ENCODE peak calls at places on chromosomes 12 and 14, in ten cellular contexts. D, M, Q, E, Z, U, K, V, L and O are unnamed samples.

GRCh38 chr14:90658541-90658967 is 157.7 kb downstream of the TTC7B start:
- DNase-seq in D (no peak), M (peak; percentile 79), Q (no peak), E (no peak), Z (no peak), U (no peak), K (no peak), V (no peak), L (peak; percentile 66), O (peak; percentile 62)

GRCh38 chr12:4273651-4274395 is at the start of gene CCND2:
- DNase-seq in D (peak; percentile 94), M (peak; percentile 97), Q (peak; percentile 82), E (peak; percentile 94), Z (peak; percentile 94), U (peak; percentile 81), K (peak; percentile 67), V (peak; percentile 69), L (peak; percentile 57), O (peak; percentile 76)

GRCh38 chr14:34098045-34098984 is 147.4 kb upstream of the EGLN3 start:
- DNase-seq in D (peak; percentile 65), M (peak; percentile 24), Q (no peak), E (peak; percentile 24), Z (peak; percentile 27), U (peak; percentile 69), K (peak; percentile 46), V (peak; percentile 36), L (peak; percentile 70), O (peak; percentile 74)

GRCh38 chr12:64098709-64099354 is 123.3 kb downstream of the KICS2 start:
- DNase-seq in D (peak; percentile 85), M (no peak), Q (no peak), E (peak; percentile 53), Z (peak; percentile 60), U (peak; percentile 97), K (no peak), V (no peak), L (peak; percentile 94), O (peak; percentile 81)

GRCh38 chr14:37810094-37810801 is 214.8 kb downstream of the TTC6 start:
- DNase-seq in D (no peak), M (no peak), Q (no peak), E (no peak), Z (no peak), U (no peak), K (no peak), V (no peak), L (no peak), O (no peak)

GRCh38 chr14:51539571-51540037 is 112.1 kb upstream of the FRMD6 start:
- DNase-seq in D (peak; percentile 70), M (no peak), Q (no peak), E (no peak), Z (no peak), U (peak; percentile 80), K (no peak), V (no peak), L (peak; percentile 87), O (peak; percentile 97)

GRCh38 chr12:132550830-132551229 is 59.6 kb downstream of the LRCOL1 start:
- DNase-seq in D (no peak), M (no peak), Q (no peak), E (no peak), Z (no peak), U (no peak), K (no peak), V (no peak), L (no peak), O (no peak)

GRCh38 chr12:125314051-125314882 is 249.0 kb downstream of the AACS start:
- DNase-seq in D (no peak), M (no peak), Q (no peak), E (no peak), Z (no peak), U (no peak), K (no peak), V (no peak), L (peak; percentile 12), O (no peak)

GRCh38 chr12:6370994-6371754 is 4.2 kb downstream of the SCNN1A start:
- DNase-seq in D (peak; percentile 48), M (peak; percentile 65), Q (peak; percentile 61), E (no peak), Z (no peak), U (peak; percentile 77), K (peak; percentile 66), V (peak; percentile 34), L (no peak), O (peak; percentile 49)

GRCh38 chr12:130142736-130143135 is 19.5 kb upstream of the FZD10 start:
- DNase-seq in D (no peak), M (no peak), Q (no peak), E (no peak), Z (no peak), U (no peak), K (no peak), V (no peak), L (no peak), O (no peak)

GRCh38 chr12:90829044-90829443 is 125.9 kb downstream of the CCER1 start:
- DNase-seq in D (no peak), M (no peak), Q (no peak), E (no peak), Z (no peak), U (no peak), K (no peak), V (no peak), L (no peak), O (no peak)

GRCh38 chr14:54312166-54312801 is 84.5 kb upstream of the CDKN3 start:
- DNase-seq in D (peak; percentile 82), M (peak; percentile 30), Q (no peak), E (no peak), Z (no peak), U (peak; percentile 83), K (no peak), V (no peak), L (peak; percentile 92), O (peak; percentile 95)

GRCh38 chr12:97556201-97556824 is 93.7 kb downstream of the RMST start:
- DNase-seq in D (peak; percentile 48), M (no peak), Q (no peak), E (peak; percentile 46), Z (peak; percentile 35), U (peak; percentile 6), K (peak; percentile 33), V (no peak), L (no peak), O (peak; percentile 49)

DNA sequence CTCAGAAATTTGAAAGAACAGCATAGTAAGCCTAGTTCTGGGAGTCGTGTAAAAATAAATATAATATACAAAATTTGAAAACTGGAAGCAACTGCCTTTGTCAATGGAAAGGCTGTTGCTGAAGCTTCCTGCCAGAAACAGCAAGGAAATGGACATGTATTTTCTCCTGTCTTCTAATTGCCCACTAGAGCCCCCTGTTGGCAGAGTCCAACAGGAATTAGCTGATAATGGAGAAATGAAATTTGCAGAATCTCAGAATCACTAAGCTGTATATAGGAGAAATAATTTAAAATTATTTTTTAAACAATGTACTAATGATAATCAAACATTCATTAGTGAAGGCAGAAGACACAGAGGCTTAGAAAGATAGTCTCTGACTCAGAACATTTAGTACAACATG is 414.8 kb downstream of the SLC6A15 start:
- DNase-seq in D (peak; percentile 55), M (peak; percentile 37), Q (no peak), E (no peak), Z (no peak), U (peak; percentile 48), K (no peak), V (no peak), L (peak; percentile 30), O (no peak)
- TF ChIP-seq CTCF in D (peak; percentile 56), M (peak; percentile 60), Q (no peak), E (no peak), Z (no peak), U (peak; percentile 53), K (no peak), V (peak; percentile 59), L (peak; percentile 53), O (no peak)

GRCh38 chr14:94077823-94078222 is 3.2 kb downstream of the DDX24 start:
- DNase-seq in D (no peak), M (no peak), Q (no peak), E (no peak), Z (no peak), U (no peak), K (no peak), V (no peak), L (no peak), O (no peak)
- H3K4me3 ChIP-seq in D (peak overlapping the region; percentile 98), M (peak overlapping the region; percentile 72), Q (peak overlapping the region; percentile 94), E (peak overlapping the region; percentile 98), Z (no peak overlapping the region), U (no peak overlapping the region), K (peak overlapping the region; percentile 90), V (peak overlapping the region; percentile 72), L (no peak overlapping the region), O (no peak overlapping the region)

DNA sequence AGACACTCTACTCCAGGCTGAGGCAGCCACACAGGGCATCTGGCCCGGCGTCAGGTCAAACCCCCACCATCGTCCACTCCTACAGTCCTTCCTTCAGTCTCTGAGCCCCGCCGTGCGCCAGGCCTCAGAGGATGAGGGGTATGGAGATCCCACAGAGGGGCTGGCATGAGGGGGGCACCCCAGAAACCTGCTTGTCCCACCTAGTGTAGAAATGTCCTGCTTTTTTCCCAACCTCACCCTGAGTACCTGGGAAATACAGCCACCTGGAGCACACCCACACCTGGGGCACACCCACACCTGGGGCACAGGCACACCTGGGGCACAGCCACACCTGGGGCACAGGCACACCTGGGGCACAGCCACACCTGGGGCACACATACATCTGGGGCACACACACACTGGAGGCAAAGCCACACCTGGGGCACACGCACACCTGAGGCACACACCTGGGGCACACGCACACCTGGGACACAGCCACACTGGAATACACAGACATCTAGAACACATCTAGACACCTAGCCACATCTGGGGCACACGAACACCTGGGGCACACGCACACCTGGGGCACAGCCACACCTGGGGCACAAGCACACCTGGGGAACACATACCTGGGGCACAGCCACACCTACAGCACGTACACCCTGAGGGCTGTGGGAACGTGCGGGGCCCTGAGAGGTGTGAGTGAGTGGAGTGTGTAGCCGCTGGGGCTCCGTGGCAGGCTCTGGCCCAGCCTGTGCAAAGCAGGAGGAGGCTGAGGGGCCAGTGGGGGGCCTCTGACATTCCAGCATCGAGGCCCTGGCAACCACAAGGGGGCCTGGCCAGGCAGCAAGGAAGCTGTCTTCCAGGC is 18.4 kb downstream of the AKT1 start:
- DNase-seq in D (no peak), M (no peak), Q (peak; percentile 35), E (no peak), Z (no peak), U (no peak), K (no peak), V (no peak), L (no peak), O (no peak)
- TF ChIP-seq CTCF in D (no peak), M (no peak), Q (no peak), E (no peak), Z (no peak), U (no peak), K (no peak), V (no peak), L (no peak), O (no peak)

GRCh38 chr14:21852775-21853174 is 179.2 kb upstream of the OR4E1 start:
- DNase-seq in D (no peak), M (no peak), Q (no peak), E (no peak), Z (no peak), U (no peak), K (no peak), V (no peak), L (no peak), O (no peak)

GRCh38 chr14:21846227-21846885 is 172.7 kb upstream of the OR4E1 start:
- DNase-seq in D (no peak), M (peak; percentile 28), Q (peak; percentile 24), E (no peak), Z (no peak), U (peak; percentile 7), K (peak; percentile 40), V (no peak), L (no peak), O (no peak)

GRCh38 chr14:21852061-21852664 is 178.5 kb upstream of the OR4E1 start:
- DNase-seq in D (peak; percentile 21), M (peak; percentile 38), Q (peak; percentile 31), E (no peak), Z (no peak), U (peak; percentile 37), K (peak; percentile 57), V (no peak), L (peak; percentile 12), O (peak; percentile 27)
- H3K4me3 ChIP-seq in D (no peak overlapping the region), M (no peak overlapping the region), Q (no peak overlapping the region), E (no peak overlapping the region), Z (no peak overlapping the region), U (no peak overlapping the region), K (no peak overlapping the region), V (no peak overlapping the region), L (no peak overlapping the region), O (no peak overlapping the region)